ENCODE peak calls at places on chromosomes 7 and 10, in nine cellular contexts. One of them, this sample, is unnamed.
A peak's percentile ranks its signal among the peaks of the same experiment; 100 is the strongest.

GRCh38 chr7:2499719-2500430 is 19.7 kb upstream of the LFNG start:
- DNase-seq in lower lobe of right lung: no peak
- DNase-seq in brain microvascular endothelial cell: no peak
- DNase-seq in hepatocyte: no peak
- DNase-seq in heart right ventricle: no peak
- DNase-seq in CD8-positive, alpha-beta memory T cell: no peak
- DNase-seq in neuronal stem cell: peak; percentile 88
- DNase-seq in H9: no peak
- DNase-seq in pancreas: no peak
- DNase-seq in this sample: no peak

GRCh38 chr7:27236053-27236410 is 6.6 kb upstream of the EVX1 start:
- DNase-seq in lower lobe of right lung: no peak
- DNase-seq in brain microvascular endothelial cell: no peak
- DNase-seq in hepatocyte: no peak
- DNase-seq in heart right ventricle: no peak
- DNase-seq in CD8-positive, alpha-beta memory T cell: no peak
- DNase-seq in neuronal stem cell: no peak
- DNase-seq in H9: no peak
- DNase-seq in pancreas: no peak
- DNase-seq in this sample: no peak

GRCh38 chr10:71391701-71392100 is 5.0 kb upstream of the CDH23 start:
- DNase-seq in lower lobe of right lung: no peak
- DNase-seq in brain microvascular endothelial cell: no peak
- DNase-seq in hepatocyte: no peak
- DNase-seq in heart right ventricle: no peak
- DNase-seq in CD8-positive, alpha-beta memory T cell: no peak
- DNase-seq in neuronal stem cell: no peak
- DNase-seq in H9: peak; percentile 5
- DNase-seq in pancreas: no peak
- DNase-seq in this sample: no peak

GRCh38 chr10:10394933-10395658 is 622.6 kb upstream of the CELF2 start:
- DNase-seq in lower lobe of right lung: no peak
- DNase-seq in brain microvascular endothelial cell: no peak
- DNase-seq in hepatocyte: no peak
- DNase-seq in heart right ventricle: no peak
- DNase-seq in CD8-positive, alpha-beta memory T cell: no peak
- DNase-seq in neuronal stem cell: no peak
- DNase-seq in H9: no peak
- DNase-seq in pancreas: no peak
- DNase-seq in this sample: no peak

GRCh38 chr7:66757939-66758338 is 17.4 kb downstream of the RABGEF1 start:
- DNase-seq in lower lobe of right lung: no peak
- DNase-seq in brain microvascular endothelial cell: no peak
- DNase-seq in hepatocyte: no peak
- DNase-seq in heart right ventricle: no peak
- DNase-seq in CD8-positive, alpha-beta memory T cell: no peak
- DNase-seq in neuronal stem cell: no peak
- DNase-seq in H9: no peak
- DNase-seq in pancreas: no peak
- DNase-seq in this sample: no peak

GRCh38 chr7:2082357-2083038 is 150.2 kb downstream of the MAD1L1 start:
- DNase-seq in lower lobe of right lung: no peak
- DNase-seq in brain microvascular endothelial cell: peak; percentile 65
- DNase-seq in hepatocyte: peak; percentile 73
- DNase-seq in heart right ventricle: no peak
- DNase-seq in CD8-positive, alpha-beta memory T cell: no peak
- DNase-seq in neuronal stem cell: no peak
- DNase-seq in H9: no peak
- DNase-seq in pancreas: no peak
- DNase-seq in this sample: peak; percentile 95

GRCh38 chr7:24728503-24729364 is 28.5 kb downstream of the GSDME start:
- DNase-seq in lower lobe of right lung: no peak
- DNase-seq in brain microvascular endothelial cell: peak; percentile 9
- DNase-seq in hepatocyte: no peak
- DNase-seq in heart right ventricle: no peak
- DNase-seq in CD8-positive, alpha-beta memory T cell: no peak
- DNase-seq in neuronal stem cell: no peak
- DNase-seq in H9: no peak
- DNase-seq in pancreas: no peak
- DNase-seq in this sample: no peak

GRCh38 chr7:151891753-151892152 is 14.8 kb upstream of the PRKAG2 start:
- DNase-seq in lower lobe of right lung: no peak
- DNase-seq in brain microvascular endothelial cell: no peak
- DNase-seq in hepatocyte: no peak
- DNase-seq in heart right ventricle: no peak
- DNase-seq in CD8-positive, alpha-beta memory T cell: no peak
- DNase-seq in neuronal stem cell: no peak
- DNase-seq in H9: peak; percentile 18
- DNase-seq in pancreas: no peak
- DNase-seq in this sample: no peak

GRCh38 chr10:124699471-124700292 is 44.5 kb downstream of the FAM53B start:
- DNase-seq in lower lobe of right lung: no peak
- DNase-seq in brain microvascular endothelial cell: no peak
- DNase-seq in hepatocyte: no peak
- DNase-seq in heart right ventricle: no peak
- DNase-seq in CD8-positive, alpha-beta memory T cell: no peak
- DNase-seq in neuronal stem cell: no peak
- DNase-seq in H9: no peak
- DNase-seq in pancreas: no peak
- DNase-seq in this sample: no peak

GRCh38 chr10:62810131-62810530 is 5.6 kb downstream of the ADO start:
- DNase-seq in lower lobe of right lung: no peak
- DNase-seq in brain microvascular endothelial cell: no peak
- DNase-seq in hepatocyte: no peak
- DNase-seq in heart right ventricle: no peak
- DNase-seq in CD8-positive, alpha-beta memory T cell: no peak
- DNase-seq in neuronal stem cell: no peak
- DNase-seq in H9: no peak
- DNase-seq in pancreas: no peak
- DNase-seq in this sample: no peak

GRCh38 chr7:130932088-130932487 is 198.1 kb upstream of the KLF14 start:
- DNase-seq in lower lobe of right lung: no peak
- DNase-seq in brain microvascular endothelial cell: no peak
- DNase-seq in hepatocyte: no peak
- DNase-seq in heart right ventricle: no peak
- DNase-seq in CD8-positive, alpha-beta memory T cell: no peak
- DNase-seq in neuronal stem cell: no peak
- DNase-seq in H9: no peak
- DNase-seq in pancreas: no peak
- DNase-seq in this sample: no peak

GRCh38 chr7:85749715-85750453 is 563.0 kb upstream of the SEMA3D start:
- DNase-seq in lower lobe of right lung: no peak
- DNase-seq in brain microvascular endothelial cell: no peak
- DNase-seq in hepatocyte: no peak
- DNase-seq in heart right ventricle: no peak
- DNase-seq in CD8-positive, alpha-beta memory T cell: no peak
- DNase-seq in neuronal stem cell: no peak
- DNase-seq in H9: peak; percentile 74
- DNase-seq in pancreas: no peak
- DNase-seq in this sample: no peak

GRCh38 chr7:112009081-112009480 is 197.1 kb downstream of the DOCK4 start:
- DNase-seq in lower lobe of right lung: no peak
- DNase-seq in brain microvascular endothelial cell: peak; percentile 33
- DNase-seq in hepatocyte: no peak
- DNase-seq in heart right ventricle: no peak
- DNase-seq in CD8-positive, alpha-beta memory T cell: no peak
- DNase-seq in neuronal stem cell: no peak
- DNase-seq in H9: no peak
- DNase-seq in pancreas: no peak
- DNase-seq in this sample: no peak

DNA sequence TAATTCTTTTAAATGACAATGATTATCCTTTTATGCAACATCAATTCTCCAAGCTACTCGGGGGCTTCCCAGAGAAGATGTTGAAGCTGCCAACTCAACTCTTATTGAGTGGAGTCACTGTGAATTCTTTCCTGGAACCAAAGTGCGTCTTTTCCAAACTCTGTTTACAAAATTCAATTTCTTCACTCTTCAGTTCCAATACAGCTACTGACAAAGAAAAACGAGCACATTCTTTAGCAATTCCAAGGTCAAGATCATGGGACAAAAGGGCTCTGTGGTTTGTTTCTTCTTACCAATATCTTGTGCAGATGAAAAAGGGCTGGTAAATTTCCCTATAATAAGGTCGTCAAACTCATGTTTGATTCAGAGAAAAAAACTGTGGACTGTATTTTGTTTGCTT is 74.2 kb downstream of the FAS start:
- DNase-seq in lower lobe of right lung: no peak
- DNase-seq in brain microvascular endothelial cell: no peak
- DNase-seq in hepatocyte: no peak
- DNase-seq in heart right ventricle: no peak
- DNase-seq in CD8-positive, alpha-beta memory T cell: no peak
- DNase-seq in neuronal stem cell: no peak
- DNase-seq in H9: no peak
- DNase-seq in pancreas: no peak
- DNase-seq in this sample: no peak
- H3K27ac ChIP-seq in lower lobe of right lung: no peak overlapping the region
- H3K27ac ChIP-seq in brain microvascular endothelial cell: no peak overlapping the region
- H3K27ac ChIP-seq in hepatocyte: no peak overlapping the region
- H3K27ac ChIP-seq in heart right ventricle: no peak overlapping the region
- H3K27ac ChIP-seq in CD8-positive, alpha-beta memory T cell: no peak overlapping the region
- H3K27ac ChIP-seq in neuronal stem cell: no peak overlapping the region
- H3K27ac ChIP-seq in H9: no peak overlapping the region
- H3K27ac ChIP-seq in pancreas: no peak overlapping the region
- H3K27ac ChIP-seq in this sample: no peak overlapping the region

DNA sequence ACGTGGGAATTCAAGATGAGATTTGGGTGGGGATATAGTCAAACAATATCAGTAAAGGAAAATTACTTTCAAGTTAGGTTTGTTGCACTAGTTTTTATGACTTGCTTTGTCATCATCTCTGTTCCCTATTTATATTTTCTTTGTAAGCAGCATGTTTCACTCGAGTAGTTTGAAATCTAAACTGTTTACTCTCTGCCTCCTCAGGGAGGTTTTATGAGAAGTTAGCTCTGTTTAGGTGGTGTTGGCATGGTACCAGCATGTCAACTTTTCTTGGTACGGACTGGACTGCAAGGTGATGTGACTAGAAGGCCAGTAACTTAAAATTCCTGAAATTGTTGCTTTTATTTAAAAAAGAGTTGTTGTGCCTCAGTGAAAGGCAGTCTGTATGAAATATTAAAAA is 59.2 kb upstream of the MTPN start:
- DNase-seq in lower lobe of right lung: no peak
- DNase-seq in brain microvascular endothelial cell: no peak
- DNase-seq in hepatocyte: no peak
- DNase-seq in heart right ventricle: no peak
- DNase-seq in CD8-positive, alpha-beta memory T cell: no peak
- DNase-seq in neuronal stem cell: no peak
- DNase-seq in H9: no peak
- DNase-seq in pancreas: no peak
- DNase-seq in this sample: no peak
- H3K27ac ChIP-seq in lower lobe of right lung: no peak overlapping the region
- H3K27ac ChIP-seq in brain microvascular endothelial cell: no peak overlapping the region
- H3K27ac ChIP-seq in hepatocyte: peak overlapping the region; percentile 67
- H3K27ac ChIP-seq in heart right ventricle: peak overlapping the region; percentile 37
- H3K27ac ChIP-seq in CD8-positive, alpha-beta memory T cell: no peak overlapping the region
- H3K27ac ChIP-seq in neuronal stem cell: no peak overlapping the region
- H3K27ac ChIP-seq in H9: no peak overlapping the region
- H3K27ac ChIP-seq in pancreas: no peak overlapping the region
- H3K27ac ChIP-seq in this sample: no peak overlapping the region

GRCh38 chr10:87519582-87519981 is 14.9 kb downstream of the MINPP1 start:
- DNase-seq in lower lobe of right lung: no peak
- DNase-seq in brain microvascular endothelial cell: no peak
- DNase-seq in hepatocyte: no peak
- DNase-seq in heart right ventricle: no peak
- DNase-seq in CD8-positive, alpha-beta memory T cell: no peak
- DNase-seq in neuronal stem cell: no peak
- DNase-seq in H9: no peak
- DNase-seq in pancreas: no peak
- DNase-seq in this sample: no peak
- H3K27ac ChIP-seq in lower lobe of right lung: no peak overlapping the region
- H3K27ac ChIP-seq in brain microvascular endothelial cell: no peak overlapping the region
- H3K27ac ChIP-seq in hepatocyte: no peak overlapping the region
- H3K27ac ChIP-seq in heart right ventricle: no peak overlapping the region
- H3K27ac ChIP-seq in CD8-positive, alpha-beta memory T cell: no peak overlapping the region
- H3K27ac ChIP-seq in neuronal stem cell: no peak overlapping the region
- H3K27ac ChIP-seq in H9: no peak overlapping the region
- H3K27ac ChIP-seq in pancreas: no peak overlapping the region
- H3K27ac ChIP-seq in this sample: no peak overlapping the region

GRCh38 chr10:126058507-126058906 is 162.1 kb downstream of the FANK1 start:
- DNase-seq in lower lobe of right lung: no peak
- DNase-seq in brain microvascular endothelial cell: no peak
- DNase-seq in hepatocyte: no peak
- DNase-seq in heart right ventricle: no peak
- DNase-seq in CD8-positive, alpha-beta memory T cell: no peak
- DNase-seq in neuronal stem cell: peak; percentile 17
- DNase-seq in H9: no peak
- DNase-seq in pancreas: no peak
- DNase-seq in this sample: peak; percentile 85

GRCh38 chr10:126062132-126063032 is 166.0 kb downstream of the FANK1 start:
- DNase-seq in lower lobe of right lung: peak; percentile 66
- DNase-seq in brain microvascular endothelial cell: peak; percentile 99
- DNase-seq in hepatocyte: peak; percentile 68
- DNase-seq in heart right ventricle: peak; percentile 77
- DNase-seq in CD8-positive, alpha-beta memory T cell: no peak
- DNase-seq in neuronal stem cell: no peak
- DNase-seq in H9: no peak
- DNase-seq in pancreas: peak; percentile 55
- DNase-seq in this sample: no peak

GRCh38 chr10:126061526-126061925 is 165.2 kb downstream of the FANK1 start:
- DNase-seq in lower lobe of right lung: no peak
- DNase-seq in brain microvascular endothelial cell: no peak
- DNase-seq in hepatocyte: no peak
- DNase-seq in heart right ventricle: no peak
- DNase-seq in CD8-positive, alpha-beta memory T cell: no peak
- DNase-seq in neuronal stem cell: no peak
- DNase-seq in H9: no peak
- DNase-seq in pancreas: no peak
- DNase-seq in this sample: no peak

GRCh38 chr10:126059101-126059826 is 162.9 kb downstream of the FANK1 start:
- DNase-seq in lower lobe of right lung: no peak
- DNase-seq in brain microvascular endothelial cell: no peak
- DNase-seq in hepatocyte: no peak
- DNase-seq in heart right ventricle: no peak
- DNase-seq in CD8-positive, alpha-beta memory T cell: no peak
- DNase-seq in neuronal stem cell: no peak
- DNase-seq in H9: no peak
- DNase-seq in pancreas: no peak
- DNase-seq in this sample: peak; percentile 56

DNA sequence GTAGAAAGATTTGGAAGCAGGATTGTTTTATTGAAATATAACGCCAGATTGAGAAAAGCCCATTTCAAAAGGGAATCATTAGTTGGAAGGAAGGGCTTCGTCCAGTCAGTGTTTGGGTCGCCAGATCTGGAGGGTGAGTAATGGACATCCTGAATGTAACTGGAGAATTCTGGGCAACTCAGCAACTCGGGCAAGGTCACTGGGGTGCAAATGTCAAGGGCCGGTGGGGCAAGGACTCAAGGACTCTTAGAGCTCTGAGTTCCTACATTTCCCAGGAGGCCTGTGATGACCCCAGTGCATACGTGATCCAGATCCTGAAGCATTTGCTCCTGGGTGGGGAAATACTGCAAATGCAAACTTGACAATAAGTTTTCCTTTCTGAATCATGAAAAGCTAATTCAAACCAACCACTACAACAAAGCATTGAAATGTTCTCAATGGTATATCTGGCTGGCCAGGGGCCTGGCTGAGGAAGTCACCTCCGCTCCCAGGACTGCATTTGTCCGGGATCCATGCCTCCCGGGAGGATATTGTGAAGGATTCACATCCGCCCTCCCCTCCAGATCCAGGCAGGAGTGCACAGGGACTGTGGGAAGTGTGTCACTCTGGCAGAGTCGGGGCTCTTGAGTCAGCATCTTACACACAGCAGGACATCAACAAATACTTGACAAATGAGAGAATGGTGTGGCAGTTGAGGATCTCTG is 164.0 kb downstream of the FANK1 start:
- DNase-seq in lower lobe of right lung: no peak
- DNase-seq in brain microvascular endothelial cell: peak; percentile 90
- DNase-seq in hepatocyte: no peak
- DNase-seq in heart right ventricle: no peak
- DNase-seq in CD8-positive, alpha-beta memory T cell: no peak
- DNase-seq in neuronal stem cell: no peak
- DNase-seq in H9: no peak
- DNase-seq in pancreas: no peak
- DNase-seq in this sample: no peak
- H3K27ac ChIP-seq in lower lobe of right lung: no peak overlapping the region
- H3K27ac ChIP-seq in brain microvascular endothelial cell: peak overlapping the region; percentile 97
- H3K27ac ChIP-seq in hepatocyte: peak overlapping the region; percentile 40
- H3K27ac ChIP-seq in heart right ventricle: no peak overlapping the region
- H3K27ac ChIP-seq in CD8-positive, alpha-beta memory T cell: no peak overlapping the region
- H3K27ac ChIP-seq in neuronal stem cell: no peak overlapping the region
- H3K27ac ChIP-seq in H9: no peak overlapping the region
- H3K27ac ChIP-seq in pancreas: no peak overlapping the region
- H3K27ac ChIP-seq in this sample: peak overlapping the region; percentile 98

This sample was measured in SK-N-SH.